ENCODE peak calls at places on chromosomes 5 and 9, in ten cellular contexts. H is HCT116; R is Panc1; X is left ventricle myocardium inferior; V is BE2C; Y is naive thymus-derived CD4-positive, alpha-beta T cell; F is neuronal stem cell; W is heart left ventricle; J is fibroblast of lung; B is CD4-positive, CD25-positive, alpha-beta regulatory T cell. A is an unnamed sample.

GRCh38 chr9:127539259-127539981 is 72.7 kb upstream of the STXBP1 start:
- DNase-seq in X (no peak), F (no peak), J (peak; percentile 46), W (no peak), Y (no peak), H (no peak), R (no peak), B (no peak), V (no peak), A (no peak)

GRCh38 chr9:80231847-80232246 is 660.1 kb downstream of the TLE4 start:
- DNase-seq in H (no peak), B (no peak), J (no peak), X (no peak), F (no peak), R (no peak), W (no peak), V (no peak), Y (no peak), A (no peak)

GRCh38 chr5:172004824-172005237 is 1.6 kb downstream of the FBXW11 start:
- DNase-seq in R (no peak), V (no peak), X (no peak), H (no peak), F (no peak), B (peak; percentile 60), W (no peak), Y (no peak), J (no peak), A (no peak)

GRCh38 chr9:69667306-69667705 is 4.9 kb downstream of the APBA1 start:
- DNase-seq in H (no peak), F (peak; percentile 67), B (no peak), J (no peak), Y (no peak), W (no peak), V (no peak), X (no peak), R (no peak), A (no peak)

GRCh38 chr9:115945009-115945431 is 208.6 kb upstream of the PAPPA start:
- DNase-seq in H (no peak), R (no peak), X (peak; percentile 70), Y (no peak), B (no peak), V (no peak), W (no peak), F (no peak), J (no peak), A (no peak)

GRCh38 chr5:166302189-166302588 is 1989.3 kb upstream of the WWC1 start:
- DNase-seq in H (no peak), Y (no peak), V (no peak), J (no peak), B (no peak), R (no peak), X (no peak), W (no peak), F (no peak), A (no peak)

GRCh38 chr5:72624641-72625236 is 117.5 kb upstream of the ZNF366 start:
- DNase-seq in R (no peak), V (no peak), Y (no peak), X (no peak), H (no peak), J (peak; percentile 70), F (no peak), W (no peak), B (no peak), A (no peak)

GRCh38 chr9:84869091-84869490 is 199.6 kb downstream of the NTRK2 start:
- DNase-seq in X (no peak), W (no peak), H (no peak), R (no peak), B (no peak), V (no peak), F (no peak), Y (no peak), J (no peak), A (no peak)

GRCh38 chr5:35198096-35198495 is 32.2 kb downstream of the PRLR start:
- DNase-seq in J (peak; percentile 90), H (no peak), Y (no peak), B (no peak), F (no peak), V (no peak), W (peak; percentile 68), R (no peak), X (peak; percentile 49), A (peak; percentile 35)

GRCh38 chr5:84384604-84385575 is at the start of gene EDIL3:
- DNase-seq in Y (no peak), B (no peak), X (no peak), F (peak; percentile 59), H (no peak), R (no peak), V (peak; percentile 75), J (peak; percentile 54), W (peak; percentile 69), A (peak; percentile 32)

GRCh38 chr9:121173501-121173900 is 28.2 kb downstream of the RAB14 start:
- DNase-seq in H (no peak), R (no peak), J (no peak), W (no peak), V (no peak), X (no peak), Y (no peak), F (no peak), B (no peak), A (no peak)

GRCh38 chr5:179420476-179420875 is 75.2 kb upstream of the ADAMTS2 start:
- DNase-seq in X (no peak), F (no peak), H (no peak), V (no peak), B (no peak), J (no peak), R (no peak), Y (no peak), W (peak; percentile 31), A (no peak)

GRCh38 chr5:14908195-14908594 is 36.6 kb upstream of the ANKH start:
- DNase-seq in R (no peak), H (no peak), J (peak; percentile 31), V (no peak), Y (no peak), B (no peak), W (no peak), F (no peak), X (no peak), A (no peak)

GRCh38 chr5:154478224-154478565 is at the start of gene HAND1:
- DNase-seq in V (peak; percentile 98), B (no peak), Y (no peak), J (no peak), X (peak; percentile 79), R (no peak), H (peak; percentile 8), W (peak; percentile 84), F (peak; percentile 80), A (no peak)

GRCh38 chr5:154480847-154481246 is 2.8 kb upstream of the HAND1 start:
- DNase-seq in F (no peak), B (no peak), Y (no peak), J (no peak), H (no peak), V (no peak), X (no peak), R (no peak), W (no peak), A (no peak)

GRCh38 chr5:154478752-154479159 is 729 bp upstream of the HAND1 start:
- DNase-seq in W (no peak), Y (no peak), R (no peak), B (no peak), H (no peak), J (no peak), X (no peak), V (no peak), F (no peak), A (no peak)

GRCh38 chr5:154479944-154480750 is 2.1 kb upstream of the HAND1 start:
- DNase-seq in B (no peak), H (no peak), W (no peak), Y (no peak), R (no peak), J (no peak), F (no peak), X (no peak), V (no peak), A (no peak)

GRCh38 chr5:154479160-154479943 is 1.3 kb upstream of the HAND1 start:
- DNase-seq in B (no peak), F (no peak), Y (no peak), V (no peak), X (no peak), H (no peak), J (no peak), W (no peak), R (no peak), A (no peak)
- H3K27me3 ChIP-seq in B (peaks cover 65% of the 10 kb centered on the region), F (peaks cover 99% of the 10 kb centered on the region), Y (peaks cover 11% of the 10 kb centered on the region), V (no peaks in the 10 kb centered on the region), X (peaks cover 100% of the 10 kb centered on the region), H (peaks cover 24% of the 10 kb centered on the region), J (peaks cover 97% of the 10 kb centered on the region), W (peaks cover 96% of the 10 kb centered on the region), R (peaks cover 22% of the 10 kb centered on the region), A (peaks cover 100% of the 10 kb centered on the region)

GRCh38 chr5:132103969-132104391 is 30.4 kb downstream of the CSF2 start:
- DNase-seq in W (no peak), B (peak; percentile 42), F (no peak), X (no peak), J (peak; percentile 9), V (no peak), R (no peak), H (no peak), Y (no peak), A (no peak)
- H3K4me3 ChIP-seq in W (no peak overlapping the region), B (peak overlapping the region; percentile 63), F (no peak overlapping the region), X (no peak overlapping the region), J (no peak overlapping the region), V (no peak overlapping the region), R (no peak overlapping the region), H (peak overlapping the region; percentile 26), Y (no peak overlapping the region), A (no peak overlapping the region)

GRCh38 chr5:137268646-137269045 is 230.5 kb downstream of the SPOCK1 start:
- DNase-seq in Y (no peak), X (no peak), H (no peak), V (no peak), W (no peak), J (no peak), R (no peak), B (no peak), F (no peak), A (no peak)

GRCh38 chr5:137269886-137270285 is 229.2 kb downstream of the SPOCK1 start:
- DNase-seq in H (no peak), B (no peak), R (no peak), F (no peak), V (no peak), J (no peak), Y (no peak), X (no peak), W (no peak), A (no peak)

GRCh38 chr5:137272831-137273230 is 226.3 kb downstream of the SPOCK1 start:
- DNase-seq in F (no peak), H (no peak), X (no peak), B (no peak), V (no peak), R (no peak), Y (no peak), J (no peak), W (no peak), A (no peak)

GRCh38 chr5:137269297-137269696 is 229.8 kb downstream of the SPOCK1 start:
- DNase-seq in R (no peak), V (no peak), W (no peak), F (no peak), X (no peak), H (no peak), B (no peak), J (no peak), Y (no peak), A (no peak)

GRCh38 chr5:137273511-137273910 is 225.6 kb downstream of the SPOCK1 start:
- DNase-seq in R (no peak), W (no peak), F (no peak), J (no peak), B (no peak), X (no peak), V (no peak), H (no peak), Y (no peak), A (no peak)
- H3K4me1 ChIP-seq in R (no peaks in the 10 kb centered on the region), W (peaks cover 5% of the 10 kb centered on the region), F (no peaks in the 10 kb centered on the region), J (no peaks in the 10 kb centered on the region), B (no peaks in the 10 kb centered on the region), X (peaks cover 13% of the 10 kb centered on the region), V (no peaks in the 10 kb centered on the region), H (no peaks in the 10 kb centered on the region), Y (no peaks in the 10 kb centered on the region), A (no peaks in the 10 kb centered on the region)

GRCh38 chr9:136682710-136683109 is 4.5 kb downstream of the AGPAT2 start:
- DNase-seq in F (no peak), R (no peak), W (no peak), Y (no peak), B (no peak), V (no peak), X (no peak), J (no peak), H (no peak), A (no peak)
- H3K27me3 ChIP-seq in F (peaks cover 31% of the 10 kb centered on the region), R (no peaks in the 10 kb centered on the region), W (no peaks in the 10 kb centered on the region), Y (no peaks in the 10 kb centered on the region), B (no peaks in the 10 kb centered on the region), V (no peaks in the 10 kb centered on the region), X (no peaks in the 10 kb centered on the region), J (no peaks in the 10 kb centered on the region), H (no peaks in the 10 kb centered on the region), A (no peaks in the 10 kb centered on the region)

A was measured in tibial artery.